ENCODE peak calls at places on chromosomes 4 and X, in seven cellular contexts. C, Y, M, H, K, J and V are unnamed samples.

GRCh38 chrX:68018248-68019203 is 414.8 kb downstream of the OPHN1 start:
- DNase-seq in C (peak), Y (peak), M (no peak), H (no peak), K (no peak), J (peak), V (peak)

GRCh38 chr4:170662250-170662649 is 572.5 kb upstream of the AADAT start:
- DNase-seq in C (no peak), Y (no peak), M (no peak), H (no peak), K (no peak), J (no peak), V (no peak)

GRCh38 chr4:67558493-67558892 is at the start of gene STAP1:
- DNase-seq in C (no peak), Y (no peak), M (no peak), H (peak), K (no peak), J (no peak), V (peak)

GRCh38 chrX:25156323-25156722 is 140.6 kb upstream of the ARX start:
- DNase-seq in C (no peak), Y (no peak), M (no peak), H (no peak), K (no peak), J (no peak), V (no peak)

GRCh38 chr4:52880994-52881393 is 18.9 kb downstream of the RASL11B start:
- DNase-seq in C (no peak), Y (no peak), M (no peak), H (no peak), K (no peak), J (no peak), V (no peak)

GRCh38 chr4:88964450-88964849 is 92.5 kb downstream of the FAM13A start:
- DNase-seq in C (peak), Y (peak), M (no peak), H (no peak), K (no peak), J (no peak), V (no peak)

GRCh38 chr4:139511320-139511719 is 44.7 kb downstream of the SETD7 start:
- DNase-seq in C (no peak), Y (no peak), M (no peak), H (no peak), K (no peak), J (no peak), V (no peak)

GRCh38 chr4:56681158-56681848 is at the start of gene HOPX:
- DNase-seq in C (peak), Y (no peak), M (peak), H (peak), K (no peak), J (no peak), V (peak)

GRCh38 chr4:70187216-70187615 is 8.3 kb upstream of the ODAM start:
- DNase-seq in C (peak), Y (no peak), M (no peak), H (no peak), K (no peak), J (no peak), V (no peak)

GRCh38 chr4:108920688-108921087 is 157.8 kb upstream of the ETNPPL start:
- DNase-seq in C (no peak), Y (no peak), M (no peak), H (no peak), K (no peak), J (no peak), V (no peak)

GRCh38 chrX:18172970-18173369 is 47.7 kb downstream of the BEND2 start:
- DNase-seq in C (no peak), Y (no peak), M (no peak), H (no peak), K (no peak), J (no peak), V (peak)

GRCh38 chr4:173405840-173406606 is 7.1 kb upstream of the SCRG1 start:
- DNase-seq in C (no peak), Y (no peak), M (no peak), H (no peak), K (no peak), J (no peak), V (no peak)

GRCh38 chr4:123976285-123976684 is 579.7 kb downstream of the SPRY1 start:
- DNase-seq in C (no peak), Y (peak), M (no peak), H (no peak), K (no peak), J (no peak), V (no peak)

GRCh38 chr4:6201580-6202091 is 1.3 kb upstream of the JAKMIP1 start:
- DNase-seq in C (no peak), Y (no peak), M (no peak), H (no peak), K (peak), J (no peak), V (peak)

GRCh38 chr4:139704915-139705485 is 39.4 kb downstream of the MGST2 start:
- DNase-seq in C (peak), Y (peak), M (no peak), H (no peak), K (no peak), J (no peak), V (peak)

GRCh38 chr4:176781739-176782100 is 11.0 kb downstream of the VEGFC start:
- DNase-seq in C (no peak), Y (no peak), M (no peak), H (no peak), K (no peak), J (no peak), V (no peak)

GRCh38 chr4:104446431-104446925 is 48.2 kb downstream of the CXXC4 start:
- DNase-seq in C (no peak), Y (no peak), M (no peak), H (no peak), K (no peak), J (no peak), V (no peak)

GRCh38 chrX:133792198-133792953 is 193.0 kb downstream of the GPC3 start:
- DNase-seq in C (peak), Y (peak), M (peak), H (peak), K (peak), J (peak), V (peak)

GRCh38 chr4:155889036-155889793 is 14.3 kb upstream of the TDO2 start:
- DNase-seq in C (peak), Y (peak), M (peak), H (no peak), K (no peak), J (no peak), V (peak)

GRCh38 chr4:176988226-176988625 is 195.5 kb upstream of the VEGFC start:
- DNase-seq in C (peak), Y (peak), M (no peak), H (no peak), K (no peak), J (no peak), V (peak)

GRCh38 chrX:144592036-144592435 is 655.3 kb upstream of the SPANXN1 start:
- DNase-seq in C (no peak), Y (no peak), M (no peak), H (no peak), K (no peak), J (no peak), V (no peak)

GRCh38 chrX:13432376-13432775 is 112.5 kb upstream of the ATXN3L start:
- DNase-seq in C (peak), Y (peak), M (peak), H (no peak), K (no peak), J (no peak), V (no peak)

GRCh38 chrX:3262906-3263305 is 83.5 kb downstream of the MXRA5 start:
- DNase-seq in C (peak), Y (peak), M (no peak), H (no peak), K (no peak), J (no peak), V (no peak)

GRCh38 chrX:153688900-153689590 is 1.3 kb downstream of the SLC6A8 start:
- DNase-seq in C (no peak), Y (peak), M (no peak), H (no peak), K (no peak), J (no peak), V (no peak)

GRCh38 chr4:86306816-86307215 is 53.0 kb downstream of the MAPK10 start:
- DNase-seq in C (peak), Y (peak), M (no peak), H (no peak), K (no peak), J (no peak), V (no peak)

GRCh38 chrX:14003876-14004425 is 25.7 kb downstream of the GEMIN8 start:
- DNase-seq in C (no peak), Y (no peak), M (no peak), H (no peak), K (no peak), J (no peak), V (no peak)

GRCh38 chr4:145380123-145380522 is 101.5 kb upstream of the SMAD1 start:
- DNase-seq in C (no peak), Y (no peak), M (no peak), H (no peak), K (no peak), J (no peak), V (no peak)

GRCh38 chrX:145694048-145694447 is 123.6 kb upstream of the SLITRK2 start:
- DNase-seq in C (no peak), Y (no peak), M (no peak), H (no peak), K (no peak), J (no peak), V (no peak)

GRCh38 chr4:121164291-121164690 is at the start of gene TNIP3:
- DNase-seq in C (peak), Y (peak), M (no peak), H (no peak), K (no peak), J (no peak), V (no peak)

GRCh38 chr4:1563768-1564485 is 120.2 kb downstream of the FAM53A start:
- DNase-seq in C (no peak), Y (no peak), M (no peak), H (no peak), K (no peak), J (no peak), V (no peak)

GRCh38 chrX:151870603-151871002 is 42.1 kb upstream of the MAGEA4 start:
- DNase-seq in C (peak), Y (peak), M (no peak), H (no peak), K (no peak), J (no peak), V (no peak)

GRCh38 chr4:51943221-51943620 is 76.9 kb downstream of the LRRC66 start:
- DNase-seq in C (peak), Y (peak), M (no peak), H (no peak), K (no peak), J (no peak), V (no peak)

GRCh38 chr4:48831532-48832015 is 686 bp downstream of the OCIAD1 start:
- DNase-seq in C (no peak), Y (peak), M (no peak), H (no peak), K (no peak), J (no peak), V (no peak)

GRCh38 chrX:70172226-70172625 is 5.1 kb upstream of the DGAT2L6 start:
- DNase-seq in C (no peak), Y (peak), M (no peak), H (no peak), K (no peak), J (no peak), V (no peak)

GRCh38 chrX:137354851-137355250 is 211.1 kb upstream of the ZIC3 start:
- DNase-seq in C (no peak), Y (no peak), M (no peak), H (no peak), K (no peak), J (no peak), V (no peak)

GRCh38 chr4:128393111-128393704 is 105.6 kb upstream of the PGRMC2 start:
- DNase-seq in C (peak), Y (peak), M (no peak), H (no peak), K (no peak), J (no peak), V (peak)

GRCh38 chr4:9989918-9990635 is 31.2 kb downstream of the SLC2A9 start:
- DNase-seq in C (no peak), Y (no peak), M (no peak), H (no peak), K (no peak), J (no peak), V (no peak)